ENCODE peak calls at places on chromosome 1, in seven cellular contexts. F is RKO; O is HT-29; T is DND-41; Z is activated CD8-positive, alpha-beta memory T cell treated with anti-CD3 and anti-CD28 coated beads, Interleukin-2, amount 10 ng/mL, durations not matched to agents 7 days and 5 days; X is naive thymus-derived CD8-positive, alpha-beta T cell; I is endodermal cell. S is an unnamed sample.

GRCh38 chr1:22976461-22977243 is 4.0 kb upstream of the LACTBL1 start:
- DNase-seq in F (peak), O (peak), T (peak), Z (peak), X (peak), I (peak), S (peak)

GRCh38 chr1:72524021-72524420 is 241.7 kb upstream of the NEGR1 start:
- DNase-seq in F (no peak), O (no peak), T (no peak), Z (no peak), X (no peak), I (no peak), S (no peak)

GRCh38 chr1:95730986-95731385 is 497.0 kb downstream of the RWDD3 start:
- DNase-seq in F (no peak), O (no peak), T (no peak), Z (no peak), X (no peak), I (no peak), S (no peak)

GRCh38 chr1:93763981-93764750 is 82.5 kb upstream of the BCAR3 start:
- DNase-seq in F (no peak), O (no peak), T (no peak), Z (no peak), X (no peak), I (peak), S (no peak)

GRCh38 chr1:199590708-199591107 is 436.8 kb upstream of the NR5A2 start:
- DNase-seq in F (no peak), O (no peak), T (no peak), Z (no peak), X (no peak), I (no peak), S (no peak)

GRCh38 chr1:184036517-184036949 is 995 bp downstream of the COLGALT2 start:
- DNase-seq in F (no peak), O (no peak), T (no peak), Z (no peak), X (peak), I (peak), S (no peak)

GRCh38 chr1:6441586-6441985 is 17.0 kb downstream of the ESPN start:
- DNase-seq in F (no peak), O (no peak), T (no peak), Z (no peak), X (no peak), I (no peak), S (no peak)

GRCh38 chr1:21229246-21230000 is 52.7 kb upstream of the EIF4G3 start:
- DNase-seq in F (no peak), O (no peak), T (no peak), Z (no peak), X (no peak), I (no peak), S (no peak)

GRCh38 chr1:66300986-66301451 is 232.9 kb upstream of the SGIP1 start:
- DNase-seq in F (peak), O (no peak), T (peak), Z (peak), X (no peak), I (no peak), S (peak)

GRCh38 chr1:99180343-99180808 is 83.9 kb upstream of the PLPPR4 start:
- DNase-seq in F (peak), O (peak), T (peak), Z (peak), X (peak), I (peak), S (peak)